ENCODE peak calls at places on chromosome 1, in four cellular contexts. Q is frontal cortex, K is progenitor cell of endocrine pancreas, M is esophagus squamous epithelium. E is an unnamed sample.

GRCh38 chr1:62229932-62230331 is 35.3 kb downstream of the L1TD1 start:
- DNase-seq in Q (no peak), K (no peak), M (no peak), E (no peak)

GRCh38 chr1:7975212-7975865 is 13.8 kb downstream of the PARK7 start:
- DNase-seq in Q (peak; percentile 34), K (peak; percentile 70), M (no peak), E (peak; percentile 66)

GRCh38 chr1:14538335-14538734 is 60.1 kb upstream of the KAZN start:
- DNase-seq in Q (no peak), K (no peak), M (no peak), E (no peak)

GRCh38 chr1:245345191-245345884 is 190.6 kb downstream of the KIF26B start:
- DNase-seq in Q (no peak), K (no peak), M (no peak), E (no peak)

GRCh38 chr1:160097196-160097910 is 1.1 kb downstream of the IGSF8 start:
- DNase-seq in Q (no peak), K (no peak), M (no peak), E (peak; percentile 52)

GRCh38 chr1:17498214-17498613 is 41.3 kb upstream of the ARHGEF10L start:
- DNase-seq in Q (no peak), K (no peak), M (no peak), E (no peak)

GRCh38 chr1:200802042-200802441 is 63.3 kb downstream of the CAMSAP2 start:
- DNase-seq in Q (no peak), K (no peak), M (no peak), E (no peak)

GRCh38 chr1:28887418-28887834 is 26.9 kb upstream of the EPB41 start:
- DNase-seq in Q (no peak), K (no peak), M (no peak), E (peak; percentile 60)

GRCh38 chr1:111424281-111424680 is 3.3 kb downstream of the OVGP1 start:
- DNase-seq in Q (no peak), K (no peak), M (no peak), E (no peak)

GRCh38 chr1:212555426-212555825 is 53.1 kb upstream of the ATF3 start:
- DNase-seq in Q (no peak), K (no peak), M (no peak), E (no peak)

GRCh38 chr1:183966487-183966886 is 71.0 kb downstream of the COLGALT2 start:
- DNase-seq in Q (no peak), K (no peak), M (no peak), E (no peak)

GRCh38 chr1:61237659-61238370 is 155.5 kb downstream of the NFIA start:
- DNase-seq in Q (no peak), K (no peak), M (no peak), E (no peak)

GRCh38 chr1:219792337-219793021 is 135.9 kb downstream of the SLC30A10 start:
- DNase-seq in Q (no peak), K (no peak), M (no peak), E (no peak)

GRCh38 chr1:65509912-65510680 is 89.6 kb downstream of the LEPR start:
- DNase-seq in Q (no peak), K (no peak), M (no peak), E (no peak)

GRCh38 chr1:17185485-17185860 is 19.5 kb upstream of the PADI1 start:
- DNase-seq in Q (no peak), K (no peak), M (no peak), E (no peak)

GRCh38 chr1:232383455-232384074 is 246.4 kb downstream of the SIPA1L2 start:
- DNase-seq in Q (no peak), K (no peak), M (no peak), E (no peak)

GRCh38 chr1:48777219-48777895 is 666 bp upstream of the BEND5 start:
- DNase-seq in Q (no peak), K (no peak), M (no peak), E (no peak)

GRCh38 chr1:245704341-245704740 is 549.6 kb downstream of the KIF26B start:
- DNase-seq in Q (no peak), K (no peak), M (no peak), E (no peak)

GRCh38 chr1:99177465-99177864 is 86.8 kb upstream of the PLPPR4 start:
- DNase-seq in Q (no peak), K (no peak), M (no peak), E (no peak)

GRCh38 chr1:84698718-84699117 is 8.5 kb upstream of the SSX2IP start:
- DNase-seq in Q (no peak), K (no peak), M (no peak), E (no peak)

GRCh38 chr1:235784950-235785349 is 81.8 kb downstream of the LYST start:
- DNase-seq in Q (no peak), K (no peak), M (no peak), E (no peak)

GRCh38 chr1:109521465-109521951 is 12.0 kb upstream of the AMIGO1 start:
- DNase-seq in Q (no peak), K (no peak), M (no peak), E (no peak)

GRCh38 chr1:67748630-67749029 is 63.6 kb downstream of the GADD45A start:
- DNase-seq in Q (no peak), K (no peak), M (no peak), E (no peak)

GRCh38 chr1:230172016-230172356 is 104.9 kb downstream of the GALNT2 start:
- DNase-seq in Q (no peak), K (no peak), M (no peak), E (no peak)

GRCh38 chr1:93584238-93585003 is 97.2 kb downstream of the BCAR3 start:
- DNase-seq in Q (no peak), K (no peak), M (no peak), E (no peak)

GRCh38 chr1:1293618-1294249 is 13.5 kb downstream of the SCNN1D start:
- DNase-seq in Q (no peak), K (no peak), M (no peak), E (no peak)

GRCh38 chr1:36609241-36610027 is 126.7 kb upstream of the CSF3R start:
- DNase-seq in Q (peak; percentile 27), K (peak; percentile 37), M (no peak), E (no peak)

GRCh38 chr1:42433324-42433860 is 22.4 kb downstream of the ZMYND12 start:
- DNase-seq in Q (no peak), K (no peak), M (no peak), E (no peak)

GRCh38 chr1:174408142-174408541 is 39.6 kb upstream of the GPR52 start:
- DNase-seq in Q (no peak), K (no peak), M (no peak), E (no peak)

GRCh38 chr1:182015360-182015759 is 46.2 kb downstream of the ZNF648 start:
- DNase-seq in Q (no peak), K (no peak), M (no peak), E (no peak)

E was measured in aorta.